ENCODE peak calls at places on chromosomes 1 and 21, in ten cellular contexts. K is heart right ventricle, Z is dorsolateral prefrontal cortex, S is NCI-H1694 treated with DMSO at 0.1 percent for 48 hours, M is iris pigment epithelial cell, H is T-helper 2 cell, E is AG09319, N is cortex of kidney, D is GF-D8, B is activated T-helper 1 cell treated with Interleukin-2 at 50 U/mL for 16 hours. W is an unnamed sample.

GRCh38 chr1:211703812-211704566 is 28.6 kb upstream of the NEK2 start:
- DNase-seq in K (no peak), Z (no peak), S (no peak), M (no peak), H (no peak), E (no peak), N (no peak), D (no peak), B (no peak), W (no peak)

GRCh38 chr1:20725189-20726106 is 7.1 kb downstream of the SH2D5 start:
- DNase-seq in K (no peak), Z (no peak), S (no peak), M (peak; percentile 63), H (no peak), E (no peak), N (no peak), D (no peak), B (no peak), W (peak; percentile 80)

GRCh38 chr21:26843912-26844257 is 1.3 kb downstream of the ADAMTS1 start:
- DNase-seq in K (no peak), Z (no peak), S (peak; percentile 28), M (peak; percentile 89), H (no peak), E (no peak), N (no peak), D (no peak), B (no peak), W (peak; percentile 65)

GRCh38 chr1:98304888-98305287 is 356.6 kb upstream of the SNX7 start:
- DNase-seq in K (no peak), Z (no peak), S (no peak), M (peak; percentile 52), H (no peak), E (no peak), N (no peak), D (no peak), B (no peak), W (peak; percentile 16)

GRCh38 chr1:14824314-14824915 is 225.9 kb downstream of the KAZN start:
- DNase-seq in K (no peak), Z (peak; percentile 77), S (no peak), M (no peak), H (no peak), E (no peak), N (no peak), D (no peak), B (no peak), W (no peak)

GRCh38 chr21:34592120-34592561 is 22.8 kb downstream of the RCAN1 start:
- DNase-seq in K (peak; percentile 58), Z (no peak), S (no peak), M (peak; percentile 74), H (no peak), E (no peak), N (no peak), D (no peak), B (no peak), W (no peak)

GRCh38 chr1:115705085-115706008 is 63.2 kb downstream of the CASQ2 start:
- DNase-seq in K (no peak), Z (no peak), S (no peak), M (no peak), H (no peak), E (no peak), N (no peak), D (no peak), B (no peak), W (no peak)

GRCh38 chr1:41493117-41493536 is 8.6 kb upstream of the EDN2 start:
- DNase-seq in K (no peak), Z (no peak), S (no peak), M (peak; percentile 95), H (no peak), E (peak; percentile 14), N (no peak), D (no peak), B (no peak), W (peak; percentile 91)

GRCh38 chr1:65813956-65814355 is 21.3 kb downstream of the PDE4B start:
- DNase-seq in K (no peak), Z (peak; percentile 61), S (peak; percentile 72), M (no peak), H (no peak), E (no peak), N (no peak), D (no peak), B (no peak), W (peak; percentile 62)

GRCh38 chr1:41480204-41481108 is 4.0 kb downstream of the EDN2 start:
- DNase-seq in K (no peak), Z (no peak), S (no peak), M (no peak), H (no peak), E (no peak), N (no peak), D (no peak), B (no peak), W (no peak)

GRCh38 chr1:19922015-19922688 is 1.3 kb downstream of the PLA2G2E start:
- DNase-seq in K (no peak), Z (no peak), S (no peak), M (no peak), H (no peak), E (no peak), N (no peak), D (no peak), B (no peak), W (no peak)

GRCh38 chr1:53739109-53739681 is at the start of gene GLIS1:
- DNase-seq in K (peak; percentile 86), Z (peak; percentile 86), S (peak; percentile 72), M (peak; percentile 91), H (no peak), E (peak; percentile 44), N (no peak), D (no peak), B (peak; percentile 8), W (peak; percentile 89)

GRCh38 chr21:43874085-43874785 is 9.2 kb downstream of the AGPAT3 start:
- DNase-seq in K (no peak), Z (peak; percentile 20), S (no peak), M (no peak), H (no peak), E (no peak), N (no peak), D (no peak), B (no peak), W (no peak)

GRCh38 chr1:100703716-100704115 is 15.8 kb upstream of the VCAM1 start:
- DNase-seq in K (no peak), Z (no peak), S (no peak), M (no peak), H (no peak), E (no peak), N (no peak), D (no peak), B (no peak), W (peak; percentile 29)

GRCh38 chr1:209207701-209208286 is 375.7 kb upstream of the CAMK1G start:
- DNase-seq in K (peak; percentile 62), Z (peak; percentile 83), S (peak; percentile 53), M (peak; percentile 75), H (no peak), E (peak; percentile 16), N (no peak), D (no peak), B (no peak), W (peak; percentile 67)